ENCODE peak calls at places on chromosomes 7 and 10, in six cellular contexts. I is CD4-positive, alpha-beta memory T cell; X is GM23248; L is naive thymus-derived CD4-positive, alpha-beta T cell; M is spleen; J is OCI-LY7. E is an unnamed sample. For H3K9me3 and H3K36me3, the result is how much of the 10 kb centered on the place peaks cover.

GRCh38 chr10:72612203-72612826 is 13.6 kb downstream of the MICU1 start:
- DNase-seq in I (no peak), J (no peak), X (peak), M (no peak), L (no peak), E (no peak)

GRCh38 chr10:47354900-47355299 is 6.7 kb downstream of the RBP3 start:
- DNase-seq in M (no peak), J (no peak), I (no peak), L (no peak), X (no peak), E (no peak)

GRCh38 chr10:113648478-113648877 is 15.4 kb downstream of the NRAP start:
- DNase-seq in L (no peak), M (no peak), J (no peak), I (no peak), X (peak), E (no peak)

GRCh38 chr7:351256-351655 is 61.3 kb downstream of the FOXL3 start:
- DNase-seq in I (peak), M (peak), X (no peak), J (no peak), L (peak), E (peak)

GRCh38 chr7:115096262-115096661 is 174.4 kb downstream of the MDFIC start:
- DNase-seq in L (no peak), X (no peak), J (no peak), M (no peak), I (no peak), E (no peak)

GRCh38 chr10:18279202-18279601 is 139.0 kb downstream of the CACNB2 start:
- DNase-seq in I (no peak), L (no peak), M (no peak), J (no peak), X (peak), E (no peak)

GRCh38 chr10:46522295-46523118 is 34.0 kb downstream of the GPRIN2 start:
- DNase-seq in M (peak), I (no peak), L (no peak), J (no peak), X (no peak), E (no peak)

GRCh38 chr7:81629702-81630101 is 140.1 kb downstream of the HGF start:
- DNase-seq in I (no peak), J (no peak), M (no peak), L (no peak), X (no peak), E (no peak)

GRCh38 chr10:12337973-12338372 is 11.4 kb upstream of the CAMK1D start:
- DNase-seq in L (no peak), X (no peak), M (no peak), I (no peak), J (no peak), E (no peak)

GRCh38 chr10:127563718-127564553 is 14.8 kb downstream of the NPS start:
- DNase-seq in I (no peak), X (peak), M (no peak), L (no peak), J (peak), E (no peak)

GRCh38 chr10:59971915-59972314 is 65.6 kb upstream of the CCDC6 start:
- DNase-seq in I (no peak), J (no peak), L (no peak), M (no peak), X (no peak), E (no peak)

GRCh38 chr10:31157125-31157983 is 125.7 kb upstream of the ZNF438 start:
- DNase-seq in L (no peak), X (peak), J (no peak), I (no peak), M (no peak), E (no peak)

GRCh38 chr7:102859084-102859798 is 53.6 kb upstream of the LRRC17 start:
- DNase-seq in M (no peak), L (no peak), J (no peak), X (peak), I (no peak), E (no peak)

GRCh38 chr10:121886997-121887622 is 40.7 kb downstream of the ATE1 start:
- DNase-seq in L (peak), I (peak), J (peak), M (no peak), X (peak), E (no peak)

GRCh38 chr10:122465401-122465800 is 4.0 kb downstream of the HTRA1 start:
- DNase-seq in I (no peak), M (no peak), X (no peak), L (no peak), J (no peak), E (no peak)

GRCh38 chr7:1864126-1864940 is 194.3 kb downstream of the ELFN1 start:
- DNase-seq in X (no peak), J (no peak), M (no peak), I (no peak), L (no peak), E (no peak)

GRCh38 chr10:49109669-49110335 is 5.5 kb downstream of the VSTM4 start:
- DNase-seq in L (no peak), M (no peak), J (no peak), I (no peak), X (peak), E (no peak)

GRCh38 chr7:146652176-146652575 is 535.6 kb downstream of the CNTNAP2 start:
- DNase-seq in L (no peak), I (no peak), M (no peak), J (no peak), X (no peak), E (no peak)

GRCh38 chr7:3592438-3593134 is 291.5 kb downstream of the SDK1 start:
- DNase-seq in L (no peak), M (no peak), J (no peak), I (no peak), X (no peak), E (no peak)

GRCh38 chr7:84647797-84648762 is 453.5 kb upstream of the SEMA3A start:
- DNase-seq in X (peak), L (no peak), J (no peak), I (no peak), M (no peak), E (no peak)

GRCh38 chr10:78462728-78463228 is 429.1 kb downstream of the RPS24 start:
- DNase-seq in J (no peak), X (peak), L (no peak), I (no peak), M (no peak), E (no peak)

GRCh38 chr7:123460616-123461015 is 73.8 kb downstream of the IQUB start:
- DNase-seq in X (peak), M (no peak), L (no peak), J (no peak), I (no peak), E (no peak)

GRCh38 chr7:111736475-111736874 is 174.2 kb upstream of the IMMP2L start:
- DNase-seq in J (no peak), I (no peak), L (no peak), X (peak), M (no peak), E (no peak)

GRCh38 chr10:11512596-11512995 is 98.9 kb downstream of the USP6NL start:
- DNase-seq in J (no peak), I (no peak), M (no peak), X (no peak), L (no peak), E (no peak)

GRCh38 chr10:125262414-125262813 is 102.1 kb upstream of the CTBP2 start:
- DNase-seq in X (no peak), J (no peak), I (no peak), L (no peak), M (no peak), E (no peak)

GRCh38 chr7:14734839-14735321 is 167.7 kb downstream of the DGKB start:
- DNase-seq in M (no peak), I (no peak), J (no peak), X (no peak), L (no peak), E (no peak)

GRCh38 chr7:14739496-14740185 is 162.9 kb downstream of the DGKB start:
- DNase-seq in I (no peak), M (no peak), L (no peak), J (no peak), X (no peak), E (no peak)

GRCh38 chr7:14745076-14745475 is 157.5 kb downstream of the DGKB start:
- DNase-seq in M (no peak), I (no peak), X (no peak), L (no peak), J (no peak), E (no peak)

GRCh38 chr7:14738086-14738485 is 164.5 kb downstream of the DGKB start:
- DNase-seq in I (no peak), J (no peak), M (no peak), L (no peak), X (no peak), E (no peak)

DNA sequence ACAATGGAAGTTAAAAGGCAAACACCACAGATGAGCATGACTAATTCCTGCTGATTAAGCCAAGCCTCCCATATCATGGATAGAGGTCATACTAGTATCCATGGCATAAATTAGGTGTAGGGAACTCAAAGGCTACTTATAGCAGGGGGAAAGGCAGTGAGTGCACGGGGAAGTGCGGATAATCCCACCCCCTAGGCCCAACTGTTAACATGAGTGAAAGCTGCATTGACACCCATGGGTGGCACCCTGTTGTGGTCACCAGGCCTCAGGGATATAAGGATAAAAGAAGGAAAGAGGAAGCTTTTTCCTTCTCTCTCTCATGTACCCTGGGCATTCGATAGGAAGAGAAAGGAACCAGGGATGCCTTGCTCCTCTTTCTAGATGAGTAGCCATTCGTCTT is 161.9 kb downstream of the DGKB start:
- DNase-seq in X (no peak), L (no peak), I (no peak), J (no peak), M (no peak), E (no peak)
- H3K9me3 ChIP-seq in X (under half), L (under half), I (under half), J (under half), M (half or more), E (under half)

DNA sequence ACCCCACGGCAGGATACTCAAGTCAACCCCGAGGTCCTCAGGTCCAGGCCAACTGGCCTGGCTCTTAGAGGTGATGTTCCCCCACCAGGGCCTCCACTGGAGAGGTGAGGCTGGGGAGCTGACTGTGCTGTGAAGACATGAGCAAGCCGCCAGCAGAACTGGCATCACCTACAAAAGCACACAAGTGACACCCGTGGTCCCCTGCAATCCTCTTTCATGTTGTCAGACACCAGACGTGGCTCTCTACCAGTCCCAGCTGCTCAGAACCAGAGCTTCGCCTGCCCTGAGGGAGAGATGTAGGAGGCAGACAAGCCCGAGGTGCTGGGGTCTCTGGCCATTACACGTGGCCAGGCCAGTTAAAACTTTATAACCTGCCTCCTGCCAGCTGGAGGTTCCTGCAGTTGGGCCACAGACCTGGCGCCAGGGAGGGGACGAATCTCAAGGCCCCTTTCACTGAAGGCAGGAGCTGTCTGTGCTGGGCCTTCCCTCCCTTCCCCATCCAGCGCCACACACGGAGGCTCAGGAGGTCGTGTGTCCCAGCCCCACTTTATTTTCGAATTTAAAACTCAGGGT is 2.2 kb downstream of the COMTD1 start:
- DNase-seq in I (no peak), J (peak), M (peak), X (peak), L (peak), E (no peak)
- H3K27ac ChIP-seq in I (peak), J (peak), M (peak), X (peak), L (peak), E (peak)

DNA sequence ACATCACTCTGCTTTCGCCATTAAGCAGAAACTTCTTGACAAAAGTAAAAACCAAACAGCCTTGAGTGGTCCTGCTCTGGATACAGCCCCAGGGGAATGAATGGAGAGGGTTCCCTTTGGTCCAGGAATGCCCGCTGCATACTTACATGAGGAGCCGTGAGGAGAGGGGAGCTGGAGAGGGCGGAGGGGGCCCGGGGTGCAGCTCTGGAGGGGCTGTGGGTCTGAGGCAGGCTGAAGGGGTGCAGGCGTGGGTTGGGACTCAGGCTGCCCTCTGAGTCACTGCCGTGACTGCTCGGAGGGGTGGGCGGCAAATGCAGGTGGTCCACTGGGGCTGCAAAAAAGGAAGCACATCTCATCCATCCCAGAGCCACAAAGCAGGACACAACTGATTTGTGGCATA is 61.3 kb upstream of the DGKI start:
- DNase-seq in I (no peak), X (no peak), M (no peak), L (no peak), J (no peak), E (no peak)
- H3K36me3 ChIP-seq in I (under half), X (half or more), M (half or more), L (under half), J (half or more), E (half or more)

GRCh38 chr7:134594877-134595276 is 46.0 kb downstream of the AKR1B15 start:
- DNase-seq in J (no peak), M (no peak), X (peak), L (no peak), I (no peak), E (no peak)
- H3K9me3 ChIP-seq in J (under half), M (under half), X (under half), L (under half), I (under half), E (under half)

GRCh38 chr7:41862261-41862660 is 159.4 kb upstream of the INHBA start:
- DNase-seq in L (no peak), M (no peak), J (no peak), X (no peak), I (no peak), E (no peak)
- H3K27ac ChIP-seq in L (no peak), M (no peak), J (no peak), X (no peak), I (no peak), E (no peak)

E was measured in CD4-positive, CD25-positive, alpha-beta regulatory T cell.